ENCODE peak calls at places on chromosomes 1 and 21, in six cellular contexts. X, Y, H, J, G and V are unnamed samples.

GRCh38 chr1:218348628-218349185 is 3.6 kb downstream of the TGFB2 start:
- DNase-seq in J (no peak), G (no peak), X (no peak), H (no peak), Y (no peak), V (no peak)

GRCh38 chr1:248807067-248807737 is 18.5 kb downstream of the SH3BP5L start:
- DNase-seq in X (peak; percentile 28), H (peak; percentile 76), Y (no peak), J (no peak), G (peak; percentile 63), V (no peak)

GRCh38 chr1:61000327-61000726 is 82.0 kb upstream of the NFIA start:
- DNase-seq in Y (no peak), J (no peak), X (no peak), G (no peak), H (no peak), V (no peak)

GRCh38 chr1:16007671-16008341 is 3.8 kb downstream of the SRARP start:
- DNase-seq in Y (no peak), J (no peak), G (no peak), H (no peak), X (no peak), V (no peak)

GRCh38 chr1:100354971-100355394 is 2.7 kb downstream of the CDC14A start:
- DNase-seq in J (no peak), X (peak; percentile 30), G (no peak), Y (peak; percentile 43), H (no peak), V (no peak)

GRCh38 chr1:28755701-28756100 is 19.0 kb downstream of the YTHDF2 start:
- DNase-seq in J (no peak), Y (no peak), X (no peak), G (no peak), H (no peak), V (no peak)

GRCh38 chr1:3577300-3577699 is 34.0 kb downstream of the MEGF6 start:
- DNase-seq in H (no peak), Y (peak; percentile 90), X (no peak), G (no peak), J (no peak), V (no peak)

GRCh38 chr1:35563166-35563565 is 5.6 kb downstream of the NCDN start:
- DNase-seq in H (no peak), Y (no peak), J (no peak), X (no peak), G (no peak), V (no peak)

GRCh38 chr1:149906561-149906960 is 7.2 kb downstream of the BOLA1 start:
- DNase-seq in H (no peak), G (no peak), Y (no peak), J (no peak), X (no peak), V (no peak)

GRCh38 chr1:59484090-59484489 is 187.2 kb downstream of the FGGY start:
- DNase-seq in X (no peak), J (no peak), G (no peak), Y (peak; percentile 78), H (no peak), V (no peak)

GRCh38 chr1:182069028-182069466 is 7.5 kb upstream of the ZNF648 start:
- DNase-seq in H (peak; percentile 74), J (no peak), Y (peak; percentile 9), X (peak; percentile 78), G (no peak), V (peak; percentile 40)

GRCh38 chr1:226397011-226397926 is 10.6 kb downstream of the PARP1 start:
- DNase-seq in G (no peak), X (no peak), Y (no peak), H (no peak), J (no peak), V (no peak)

GRCh38 chr1:12595839-12596821 is 21.9 kb downstream of the DHRS3 start:
- DNase-seq in G (peak; percentile 97), Y (peak; percentile 97), J (no peak), H (peak; percentile 94), X (peak; percentile 77), V (peak; percentile 84)

GRCh38 chr1:98660941-98661543 is 479 bp upstream of the SNX7 start:
- DNase-seq in G (no peak), J (no peak), X (no peak), Y (no peak), H (no peak), V (no peak)

GRCh38 chr21:26144026-26144425 is 26.5 kb downstream of the APP start:
- DNase-seq in J (no peak), Y (no peak), G (no peak), X (no peak), H (no peak), V (no peak)

GRCh38 chr1:115158181-115158580 is 68.9 kb upstream of the TSPAN2 start:
- DNase-seq in X (no peak), H (no peak), Y (no peak), G (no peak), J (no peak), V (no peak)

GRCh38 chr1:6438047-6438525 is 13.5 kb downstream of the ESPN start:
- DNase-seq in H (peak; percentile 72), Y (peak; percentile 20), X (peak; percentile 77), J (no peak), G (no peak), V (no peak)

DNA sequence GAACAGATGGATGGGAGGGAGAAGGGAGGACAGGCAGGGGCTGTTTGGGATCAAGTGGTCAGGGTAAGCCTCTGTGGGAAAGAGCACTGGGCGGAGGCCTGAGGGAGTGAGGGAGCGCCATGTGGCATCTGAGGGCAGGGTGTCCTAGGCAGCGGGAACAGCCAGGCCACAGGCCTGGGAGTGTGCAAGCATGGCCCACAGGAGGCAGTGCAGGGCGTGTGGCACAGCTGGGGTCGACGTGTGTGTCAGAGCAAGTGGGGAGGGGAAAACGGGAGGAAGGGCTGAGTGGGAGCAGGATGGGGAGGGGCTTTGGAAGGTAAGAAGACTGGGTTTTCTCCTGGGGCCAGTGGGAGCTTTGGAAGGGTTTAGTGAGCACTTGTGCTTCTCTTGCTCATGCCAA is 143.4 kb downstream of the SYF2 start:
- DNase-seq in G (no peak), H (no peak), Y (no peak), X (no peak), J (no peak), V (no peak)
- TF ChIP-seq CTCF in G (no peak), H (no peak), Y (no peak), X (no peak), J (no peak), V (no peak)

GRCh38 chr1:163106364-163106987 is 37.3 kb downstream of the RGS4 start:
- DNase-seq in Y (no peak), G (no peak), X (no peak), J (no peak), H (no peak), V (no peak)
- TF ChIP-seq CTCF in Y (no peak), G (no peak), X (no peak), J (no peak), H (no peak), V (no peak)

GRCh38 chr1:170271430-170271829 is 125.7 kb downstream of the NTMT2 start:
- DNase-seq in J (no peak), Y (no peak), H (no peak), X (no peak), G (no peak), V (no peak)

GRCh38 chr1:170265234-170265633 is 119.5 kb downstream of the NTMT2 start:
- DNase-seq in G (no peak), Y (no peak), J (no peak), X (no peak), H (no peak), V (no peak)

GRCh38 chr1:170261669-170262068 is 115.9 kb downstream of the NTMT2 start:
- DNase-seq in G (no peak), H (no peak), Y (peak; percentile 91), X (no peak), J (no peak), V (no peak)

GRCh38 chr1:170262540-170262939 is 116.8 kb downstream of the NTMT2 start:
- DNase-seq in H (no peak), J (no peak), X (no peak), G (no peak), Y (no peak), V (no peak)

GRCh38 chr1:170267317-170267716 is 121.6 kb downstream of the NTMT2 start:
- DNase-seq in J (no peak), H (no peak), G (no peak), Y (no peak), X (no peak), V (no peak)
- TF ChIP-seq CTCF in J (no peak), H (no peak), G (no peak), Y (no peak), X (no peak), V (no peak)

DNA sequence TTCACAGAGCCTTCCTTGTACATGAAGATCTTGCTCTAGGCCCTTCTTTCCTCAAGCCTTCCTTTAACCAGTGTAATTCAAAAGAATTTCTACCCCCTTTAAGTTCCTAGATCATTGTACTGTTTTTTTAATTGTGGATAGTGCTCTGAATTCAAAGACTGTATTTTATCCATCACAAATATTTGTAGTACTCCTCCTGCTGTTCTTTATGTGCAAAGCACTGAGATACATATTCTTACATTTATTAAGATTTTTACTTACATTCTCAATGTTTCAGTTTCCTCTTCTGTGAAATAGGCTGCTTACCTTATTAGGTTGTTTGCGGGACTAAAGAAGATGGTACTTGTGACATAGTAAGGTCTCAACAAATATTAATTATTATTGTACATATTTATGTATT is 168.8 kb upstream of the PDE4B start:
- DNase-seq in X (no peak), J (no peak), Y (no peak), G (no peak), H (no peak), V (no peak)
- TF ChIP-seq CTCF in X (peak; percentile 10), J (no peak), Y (no peak), G (no peak), H (no peak), V (no peak)

GRCh38 chr1:189859385-189859977 is 618.2 kb downstream of the BRINP3 start:
- DNase-seq in G (no peak), Y (no peak), X (no peak), J (no peak), H (no peak), V (no peak)
- TF ChIP-seq CTCF in G (peak; percentile 68), Y (peak; percentile 54), X (peak; percentile 52), J (peak; percentile 50), H (peak; percentile 35), V (no peak)

GRCh38 chr1:205739348-205740160 is 10.4 kb downstream of the NUCKS1 start:
- DNase-seq in G (no peak), Y (peak; percentile 3), H (no peak), X (no peak), J (no peak), V (no peak)
- TF ChIP-seq CTCF in G (no peak), Y (peak; percentile 23), H (no peak), X (no peak), J (no peak), V (no peak)

DNA sequence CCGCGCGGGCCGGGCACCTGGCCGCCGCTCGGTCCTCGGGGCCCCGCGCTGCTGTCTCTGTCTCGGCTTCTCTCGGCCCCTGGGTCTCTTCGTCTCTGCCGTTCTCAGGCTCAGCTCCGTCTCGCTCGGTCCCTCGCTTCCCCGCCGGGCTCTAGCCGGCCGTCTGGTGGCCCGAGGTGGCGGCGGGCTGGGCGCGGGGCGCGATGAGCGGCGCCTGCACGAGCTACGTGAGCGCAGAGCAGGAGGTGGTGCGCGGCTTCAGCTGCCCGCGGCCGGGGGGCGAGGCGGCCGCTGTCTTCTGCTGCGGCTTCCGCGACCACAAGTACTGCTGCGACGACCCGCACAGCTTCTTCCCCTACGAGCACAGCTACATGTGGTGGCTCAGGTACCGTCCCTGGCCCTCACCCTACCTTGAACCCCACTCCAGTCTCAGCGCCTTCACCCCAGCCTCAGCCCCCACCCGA is 355 bp downstream of the SHISAL2A start:
- DNase-seq in Y (no peak), G (no peak), H (peak; percentile 53), X (peak; percentile 14), J (no peak), V (peak; percentile 27)
- TF ChIP-seq CTCF in Y (no peak), G (no peak), H (no peak), X (no peak), J (no peak), V (no peak)